ENCODE peak calls at places on chromosomes 3 and 15, in four cellular contexts. R is H1, L is H9, B is IMR-90. Z is an unnamed sample.
A peak's percentile ranks its signal among the peaks of the same experiment; 100 is the strongest.

GRCh38 chr3:40690696-40691597 is 166.2 kb downstream of the ZNF621 start:
- DNase-seq in L (no peak), B (no peak), R (no peak), Z (no peak)

GRCh38 chr3:102092617-102093466 is 243.5 kb downstream of the NFKBIZ start:
- DNase-seq in R (no peak), L (no peak), B (peak; percentile 67), Z (peak; percentile 47)

GRCh38 chr15:80836223-80836622 is 57.1 kb downstream of the CEMIP start:
- DNase-seq in B (no peak), R (no peak), L (no peak), Z (no peak)

GRCh38 chr3:33791477-33792166 is 6.8 kb upstream of the PDCD6IP start:
- DNase-seq in R (no peak), B (peak; percentile 41), L (no peak), Z (peak; percentile 79)

GRCh38 chr3:183188895-183189462 is 26.4 kb upstream of the LAMP3 start:
- DNase-seq in B (no peak), L (peak; percentile 71), R (no peak), Z (peak; percentile 22)

GRCh38 chr15:51842265-51842664 is 12.8 kb downstream of the TMOD3 start:
- DNase-seq in R (no peak), L (no peak), B (no peak), Z (no peak)

GRCh38 chr3:106814231-106814630 is 563.0 kb upstream of the CCDC54 start:
- DNase-seq in R (no peak), B (no peak), L (no peak), Z (no peak)

GRCh38 chr3:101758224-101758623 is 20.8 kb upstream of the NXPE3 start:
- DNase-seq in B (no peak), R (no peak), L (no peak), Z (no peak)

GRCh38 chr3:55907616-55908015 is 420.5 kb upstream of the WNT5A start:
- DNase-seq in R (no peak), B (no peak), L (no peak), Z (no peak)

GRCh38 chr3:4766716-4767499 is 212.3 kb upstream of the BHLHE40 start:
- DNase-seq in R (no peak), L (no peak), B (no peak), Z (no peak)

GRCh38 chr3:121063628-121064027 is 155.6 kb downstream of the STXBP5L start:
- DNase-seq in B (no peak), R (no peak), L (peak; percentile 47), Z (no peak)

GRCh38 chr3:171971919-171972526 is 67.4 kb upstream of the FNDC3B start:
- DNase-seq in L (no peak), R (no peak), B (peak; percentile 63), Z (peak; percentile 40)

GRCh38 chr15:33125883-33126535 is 68.5 kb downstream of the FMN1 start:
- DNase-seq in R (no peak), B (no peak), L (no peak), Z (no peak)

GRCh38 chr3:46628980-46629379 is 16.7 kb downstream of the FAM240A start:
- DNase-seq in L (no peak), B (no peak), R (no peak), Z (no peak)

GRCh38 chr3:13159890-13160289 is 86.7 kb upstream of the IQSEC1 start:
- DNase-seq in R (no peak), B (no peak), L (no peak), Z (no peak)

GRCh38 chr3:61637088-61638051 is 76.0 kb downstream of the PTPRG start:
- DNase-seq in B (peak; percentile 45), L (no peak), R (no peak), Z (peak; percentile 37)

GRCh38 chr3:60289356-60289935 is 961.8 kb downstream of the FHIT start:
- DNase-seq in B (peak; percentile 22), L (no peak), R (no peak), Z (no peak)

GRCh38 chr3:171799501-171799900 is 10.8 kb downstream of the PLD1 start:
- DNase-seq in R (no peak), B (no peak), L (no peak), Z (no peak)

GRCh38 chr3:193744048-193744821 is 151.2 kb downstream of the OPA1 start:
- DNase-seq in L (no peak), B (no peak), R (no peak), Z (peak; percentile 5)

GRCh38 chr15:64536244-64536836 is 76.0 kb downstream of the ZNF609 start:
- DNase-seq in L (no peak), R (no peak), B (peak; percentile 92), Z (peak; percentile 90)

GRCh38 chr3:58306662-58307286 is 454 bp downstream of the HTD2 start:
- DNase-seq in B (peak; percentile 30), R (no peak), L (peak; percentile 54), Z (peak; percentile 65)

GRCh38 chr3:30578479-30578878 is 27.9 kb upstream of the TGFBR2 start:
- DNase-seq in R (no peak), L (no peak), B (peak; percentile 94), Z (peak; percentile 87)

GRCh38 chr15:72820278-72820677 is 36.7 kb upstream of the ADPGK start:
- DNase-seq in B (no peak), R (no peak), L (no peak), Z (no peak)

GRCh38 chr3:141370065-141370533 is 1.8 kb downstream of the ZBTB38 start:
- DNase-seq in L (peak; percentile 80), B (peak; percentile 90), R (no peak), Z (peak; percentile 94)

GRCh38 chr3:42247576-42248027 is 18.4 kb downstream of the CCK start:
- DNase-seq in L (peak; percentile 65), B (peak; percentile 49), R (no peak), Z (peak; percentile 64)

GRCh38 chr3:190973760-190974159 is 111.3 kb upstream of the GMNC start:
- DNase-seq in L (no peak), R (no peak), B (no peak), Z (no peak)

GRCh38 chr15:68197170-68197492 is 8.0 kb downstream of the CALML4 start:
- DNase-seq in B (no peak), L (no peak), R (no peak), Z (no peak)

GRCh38 chr3:48187579-48188265 is 495 bp downstream of the CDC25A start:
- DNase-seq in R (no peak), B (no peak), L (peak; percentile 37), Z (no peak)

GRCh38 chr15:85897818-85898717 is 103.3 kb upstream of the KLHL25 start:
- DNase-seq in B (no peak), R (peak; percentile 27), L (peak; percentile 72), Z (no peak)

GRCh38 chr3:97684490-97684889 is 80.1 kb upstream of the ARL6 start:
- DNase-seq in L (no peak), B (no peak), R (no peak), Z (no peak)

GRCh38 chr3:73324203-73325155 is 263.0 kb downstream of the EBLN2 start:
- DNase-seq in R (no peak), B (no peak), L (no peak), Z (no peak)

GRCh38 chr15:74789741-74790079 is 7.8 kb downstream of the CSK start:
- DNase-seq in L (no peak), R (no peak), B (no peak), Z (no peak)

GRCh38 chr3:107028086-107028485 is 349.2 kb upstream of the CCDC54 start:
- DNase-seq in L (no peak), B (no peak), R (no peak), Z (no peak)

GRCh38 chr3:32283304-32283703 is 44.8 kb downstream of the CMTM8 start:
- DNase-seq in L (no peak), R (no peak), B (no peak), Z (no peak)

GRCh38 chr15:85532689-85533088 is 152.3 kb downstream of the AKAP13 start:
- DNase-seq in L (no peak), R (no peak), B (no peak), Z (no peak)

GRCh38 chr3:17158941-17159682 is 274.4 kb downstream of the PLCL2 start:
- DNase-seq in B (peak; percentile 12), R (no peak), L (no peak), Z (no peak)

GRCh38 chr3:101212740-101213139 is 107.6 kb downstream of the IMPG2 start:
- DNase-seq in B (no peak), R (no peak), L (no peak), Z (no peak)

GRCh38 chr3:5093786-5094185 is 28.3 kb upstream of the ARL8B start:
- DNase-seq in B (no peak), R (no peak), L (no peak), Z (no peak)

DNA sequence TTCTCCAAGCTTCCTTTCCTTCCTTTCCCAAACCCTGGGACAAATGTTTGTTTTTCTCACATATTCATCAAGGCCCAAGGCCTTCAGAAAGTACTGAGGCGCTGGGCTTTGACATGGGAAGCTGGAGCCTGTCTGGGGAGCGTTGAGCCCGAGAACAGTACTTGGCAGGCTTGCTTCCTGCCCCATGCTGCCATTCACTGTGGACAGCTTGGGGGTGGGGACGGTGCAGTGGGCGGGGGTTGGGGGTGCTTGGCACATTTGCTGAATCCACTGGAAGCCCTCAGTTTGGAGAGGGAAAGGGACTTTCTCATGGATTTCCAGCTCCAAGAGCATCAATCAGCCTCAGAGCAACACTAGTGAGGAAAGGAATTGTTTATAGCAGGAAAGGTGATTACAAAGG is 199.7 kb upstream of the RGMA start:
- DNase-seq in L (no peak), R (no peak), B (no peak), Z (no peak)
- H2BK15ac ChIP-seq in L (no peak overlapping the region), R (no peak overlapping the region), B (no peak overlapping the region), Z (no peak overlapping the region)

GRCh38 chr15:90609254-90610185 is 79.8 kb downstream of the CRTC3 start:
- DNase-seq in R (no peak), B (peak; percentile 51), L (no peak), Z (no peak)
- H3K9ac ChIP-seq in R (no peak overlapping the region), B (peak overlapping the region; percentile 69), L (no peak overlapping the region), Z (peak overlapping the region; percentile 56)

GRCh38 chr15:58431221-58432149 is at the start of gene LIPC:
- DNase-seq in L (no peak), B (no peak), R (no peak), Z (no peak)
- H3K4me2 ChIP-seq in L (no peak within 1 kb of the TSS), B (peak within 1 kb of the TSS; percentile 48), R (no peak within 1 kb of the TSS), Z (no peak within 1 kb of the TSS)

GRCh38 chr3:57169106-57169505 is 4.0 kb upstream of the IL17RD start:
- DNase-seq in R (no peak), L (no peak), B (no peak), Z (no peak)
- H2BK15ac ChIP-seq in R (peak overlapping the region; percentile 25), L (no peak overlapping the region), B (no peak overlapping the region), Z (no peak overlapping the region)

DNA sequence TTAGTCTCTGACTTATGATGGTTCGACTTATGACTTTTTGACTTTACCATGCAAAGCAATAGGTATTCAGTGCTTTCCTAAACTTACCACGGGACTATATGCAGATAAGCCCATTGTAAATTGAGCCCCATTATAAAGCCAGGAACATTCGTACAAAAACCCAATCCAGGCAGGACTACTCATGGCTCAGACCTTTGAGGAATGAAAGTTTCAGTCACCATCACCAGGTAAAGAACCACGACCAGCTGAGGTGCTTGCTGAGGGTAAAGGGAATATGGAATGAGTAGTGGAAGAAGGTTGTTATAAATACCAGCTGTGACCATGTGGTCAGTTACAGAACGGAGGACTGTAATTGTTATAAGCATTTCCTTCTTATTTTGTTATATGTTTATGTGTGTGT is 54.9 kb upstream of the BNC1 start:
- DNase-seq in R (no peak), B (no peak), L (no peak), Z (no peak)
- H3K9ac ChIP-seq in R (no peak overlapping the region), B (no peak overlapping the region), L (no peak overlapping the region), Z (no peak overlapping the region)

Z was measured in mesenchymal stem cell.